ENCODE peak calls at places on chromosomes 13 and 19, in ten cellular contexts. N, I, R, A, B, L, D, K, J and G are unnamed samples.
A peak's percentile ranks its signal among the peaks of the same experiment; 100 is the strongest.

GRCh38 chr13:23086951-23087350 is 93.8 kb upstream of the SGCG start:
- DNase-seq in N (no peak), I (no peak), R (no peak), A (no peak), B (no peak), L (no peak), D (no peak), K (no peak), J (no peak), G (no peak)

GRCh38 chr13:40408602-40409001 is 257.8 kb downstream of the FOXO1 start:
- DNase-seq in N (no peak), I (peak; percentile 49), R (no peak), A (peak; percentile 53), B (peak; percentile 23), L (no peak), D (peak; percentile 41), K (no peak), J (peak; percentile 39), G (no peak)

GRCh38 chr19:55690769-55691545 is 15.9 kb downstream of the EPN1 start:
- DNase-seq in N (no peak), I (no peak), R (no peak), A (no peak), B (no peak), L (no peak), D (no peak), K (no peak), J (no peak), G (no peak)

GRCh38 chr19:38457690-38458405 is 24.4 kb downstream of the RYR1 start:
- DNase-seq in N (no peak), I (no peak), R (no peak), A (no peak), B (no peak), L (no peak), D (no peak), K (no peak), J (no peak), G (no peak)

GRCh38 chr19:51365211-51366049 is 758 bp downstream of the ETFB start:
- DNase-seq in N (no peak), I (peak; percentile 65), R (no peak), A (no peak), B (peak; percentile 57), L (no peak), D (peak; percentile 29), K (peak; percentile 22), J (peak; percentile 50), G (peak; percentile 78)

GRCh38 chr19:51079486-51080110 is 3.1 kb downstream of the KLK14 start:
- DNase-seq in N (no peak), I (no peak), R (peak; percentile 75), A (no peak), B (peak; percentile 66), L (no peak), D (no peak), K (no peak), J (no peak), G (no peak)

GRCh38 chr13:49220856-49221614 is 897 bp downstream of the MLNR start:
- DNase-seq in N (no peak), I (peak; percentile 18), R (no peak), A (no peak), B (no peak), L (no peak), D (no peak), K (no peak), J (no peak), G (peak; percentile 15)

GRCh38 chr13:99028890-99029289 is 51.0 kb upstream of the DOCK9 start:
- DNase-seq in N (no peak), I (peak; percentile 10), R (no peak), A (no peak), B (no peak), L (no peak), D (no peak), K (no peak), J (no peak), G (no peak)

GRCh38 chr19:33000910-33001309 is 28.9 kb downstream of the FAAP24 start:
- DNase-seq in N (no peak), I (no peak), R (no peak), A (no peak), B (no peak), L (no peak), D (no peak), K (no peak), J (no peak), G (no peak)

GRCh38 chr19:33758541-33759013 is 38.1 kb upstream of the KCTD15 start:
- DNase-seq in N (no peak), I (peak; percentile 29), R (no peak), A (no peak), B (no peak), L (no peak), D (no peak), K (no peak), J (no peak), G (no peak)

GRCh38 chr13:112905086-112905485 is 63.9 kb upstream of the MCF2L start:
- DNase-seq in N (no peak), I (no peak), R (no peak), A (no peak), B (no peak), L (no peak), D (no peak), K (no peak), J (no peak), G (no peak)

GRCh38 chr19:19434483-19435045 is 29.1 kb downstream of the GATAD2A start:
- DNase-seq in N (no peak), I (peak; percentile 30), R (peak; percentile 48), A (no peak), B (peak; percentile 84), L (no peak), D (no peak), K (peak; percentile 57), J (peak; percentile 59), G (peak; percentile 86)

GRCh38 chr19:947090-947706 is 21.4 kb downstream of the ARID3A start:
- DNase-seq in N (no peak), I (no peak), R (no peak), A (no peak), B (no peak), L (peak; percentile 48), D (no peak), K (no peak), J (no peak), G (no peak)

GRCh38 chr19:29767039-29767735 is 44.6 kb upstream of the CCNE1 start:
- DNase-seq in N (no peak), I (no peak), R (no peak), A (no peak), B (no peak), L (no peak), D (no peak), K (no peak), J (no peak), G (no peak)

DNA sequence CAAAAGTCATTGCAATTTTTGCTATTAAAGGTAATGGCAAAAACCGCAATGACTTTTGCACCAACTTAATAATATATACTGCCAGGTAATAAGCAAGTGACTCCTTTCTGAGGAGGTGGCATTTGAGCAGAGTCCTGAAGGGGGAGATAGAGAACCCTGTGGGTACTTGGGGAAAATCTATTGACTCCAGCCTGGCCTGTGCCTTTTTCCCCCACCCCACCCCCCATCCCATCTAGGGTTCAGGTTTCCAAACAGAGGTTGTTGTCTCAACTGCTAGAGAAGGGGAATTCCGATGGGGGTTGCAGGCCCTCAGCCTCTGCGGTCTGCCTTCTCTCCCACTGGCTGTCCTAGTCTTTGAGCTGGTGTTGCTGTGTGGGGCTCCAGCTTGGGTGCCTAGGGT is 11.5 kb downstream of the S1PR2 start:
- DNase-seq in N (peak; percentile 79), I (peak; percentile 71), R (no peak), A (no peak), B (peak; percentile 49), L (no peak), D (peak; percentile 63), K (no peak), J (peak; percentile 64), G (peak; percentile 52)
- TF ChIP-seq CTCF in N (peak; percentile 76), I (peak; percentile 56), R (peak; percentile 16), A (peak; percentile 56), B (peak; percentile 56), L (no peak), D (peak; percentile 62), K (no peak), J (peak; percentile 52), G (peak; percentile 53)

GRCh38 chr19:46147791-46148288 is at the start of gene IGFL2:
- DNase-seq in N (no peak), I (peak; percentile 39), R (no peak), A (no peak), B (peak; percentile 29), L (no peak), D (no peak), K (no peak), J (no peak), G (peak; percentile 66)
- H3K4me3 ChIP-seq in N (no peak within 1 kb of the TSS), I (no peak within 1 kb of the TSS), R (no peak within 1 kb of the TSS), A (no peak within 1 kb of the TSS), B (no peak within 1 kb of the TSS), L (no peak within 1 kb of the TSS), D (no peak within 1 kb of the TSS), K (no peak within 1 kb of the TSS), J (no peak within 1 kb of the TSS), G (no peak within 1 kb of the TSS)

DNA sequence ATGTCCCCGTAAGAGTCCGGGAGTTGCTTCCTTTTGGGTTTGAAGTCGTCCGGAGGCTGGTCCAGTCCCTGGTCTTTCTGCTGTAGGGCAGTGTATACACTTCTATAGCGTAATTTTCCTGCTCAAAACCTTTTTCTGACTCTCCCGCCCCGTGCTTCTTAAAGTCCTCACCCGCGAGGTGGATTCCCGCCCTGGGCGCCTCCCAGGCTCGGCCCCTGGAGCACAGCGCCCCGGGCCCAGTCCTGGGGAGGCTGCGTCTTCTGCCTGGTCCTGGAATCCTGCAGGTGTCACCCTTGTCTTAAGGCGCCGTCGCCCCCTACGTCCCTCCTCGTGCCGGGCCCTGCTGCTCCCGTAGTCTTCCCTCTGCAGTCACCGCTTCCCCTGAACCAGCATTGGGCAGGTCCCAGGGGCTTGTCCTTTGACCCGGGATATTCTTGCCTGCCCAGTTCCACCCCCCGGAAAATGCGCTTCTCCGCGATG is 34.4 kb upstream of the ZNF808 start:
- DNase-seq in N (no peak), I (no peak), R (peak; percentile 15), A (no peak), B (no peak), L (no peak), D (no peak), K (no peak), J (no peak), G (no peak)
- TF ChIP-seq CTCF in N (no peak), I (no peak), R (peak; percentile 39), A (no peak), B (no peak), L (no peak), D (peak; percentile 14), K (no peak), J (no peak), G (no peak)

GRCh38 chr19:4773047-4773640 is 18.4 kb upstream of the FEM1A start:
- DNase-seq in N (no peak), I (no peak), R (no peak), A (no peak), B (no peak), L (no peak), D (no peak), K (no peak), J (no peak), G (no peak)

GRCh38 chr19:4764290-4764660 is 27.3 kb upstream of the FEM1A start:
- DNase-seq in N (no peak), I (no peak), R (no peak), A (no peak), B (no peak), L (no peak), D (no peak), K (no peak), J (no peak), G (no peak)

GRCh38 chr19:4774136-4774535 is 17.4 kb upstream of the FEM1A start:
- DNase-seq in N (no peak), I (no peak), R (no peak), A (no peak), B (no peak), L (no peak), D (no peak), K (no peak), J (no peak), G (no peak)

GRCh38 chr19:4768934-4769777 is 22.4 kb upstream of the FEM1A start:
- DNase-seq in N (peak; percentile 61), I (peak; percentile 92), R (peak; percentile 75), A (peak; percentile 6), B (peak; percentile 92), L (peak; percentile 63), D (peak; percentile 73), K (peak; percentile 78), J (peak; percentile 89), G (peak; percentile 92)
- H3K4me3 ChIP-seq in N (no peak overlapping the region), I (no peak overlapping the region), R (no peak overlapping the region), A (no peak overlapping the region), B (no peak overlapping the region), L (no peak overlapping the region), D (no peak overlapping the region), K (no peak overlapping the region), J (no peak overlapping the region), G (no peak overlapping the region)